ENCODE peak calls at places on chromosomes 4 and X, in five cellular contexts. K, T, N, M and Z are unnamed samples.
A peak's percentile ranks its signal among the peaks of the same experiment; 100 is the strongest.

GRCh38 chrX:54415534-54416350 is 24.5 kb upstream of the TSR2 start:
- DNase-seq in K (no peak), T (no peak), N (no peak), M (no peak), Z (peak; percentile 11)

GRCh38 chr4:150009533-150009932 is 68.7 kb upstream of the DCLK2 start:
- DNase-seq in K (no peak), T (no peak), N (no peak), M (no peak), Z (no peak)

GRCh38 chr4:97866821-97867556 is 276.3 kb downstream of the STPG2 start:
- DNase-seq in K (no peak), T (no peak), N (no peak), M (no peak), Z (no peak)

GRCh38 chr4:72352746-72353145 is 216.3 kb downstream of the ADAMTS3 start:
- DNase-seq in K (no peak), T (no peak), N (no peak), M (no peak), Z (no peak)

GRCh38 chrX:52220936-52221335 is 36.2 kb downstream of the MAGED4 start:
- DNase-seq in K (no peak), T (no peak), N (no peak), M (no peak), Z (no peak)

GRCh38 chr4:71406459-71406963 is 67.7 kb downstream of the SLC4A4 start:
- DNase-seq in K (no peak), T (no peak), N (no peak), M (no peak), Z (no peak)

GRCh38 chrX:37846141-37846540 is 1.2 kb downstream of the DYNLT3 start:
- DNase-seq in K (no peak), T (no peak), N (no peak), M (no peak), Z (peak; percentile 5)

GRCh38 chr4:83356899-83357661 is 22.4 kb upstream of the HPSE start:
- DNase-seq in K (peak; percentile 45), T (no peak), N (no peak), M (peak; percentile 9), Z (peak; percentile 23)

GRCh38 chrX:15072880-15073279 is 197.0 kb downstream of the ASB9 start:
- DNase-seq in K (no peak), T (no peak), N (no peak), M (no peak), Z (no peak)

GRCh38 chr4:173014113-173014558 is 154.5 kb upstream of the GALNT7 start:
- DNase-seq in K (peak; percentile 70), T (no peak), N (no peak), M (no peak), Z (no peak)

GRCh38 chr4:36758779-36759178 is 477.4 kb downstream of the DTHD1 start:
- DNase-seq in K (no peak), T (no peak), N (no peak), M (no peak), Z (no peak)

GRCh38 chr4:95869961-95870500 is 30.1 kb downstream of the PDHA2 start:
- DNase-seq in K (no peak), T (no peak), N (no peak), M (no peak), Z (no peak)

GRCh38 chrX:102966701-102967100 is 29.6 kb downstream of the RAB40AL start:
- DNase-seq in K (no peak), T (no peak), N (no peak), M (no peak), Z (no peak)

GRCh38 chr4:13541720-13542576 is 2.4 kb downstream of the NKX3-2 start:
- DNase-seq in K (peak; percentile 38), T (no peak), N (peak; percentile 85), M (peak; percentile 50), Z (peak; percentile 56)

GRCh38 chr4:44961001-44961755 is 234.8 kb upstream of the GNPDA2 start:
- DNase-seq in K (no peak), T (no peak), N (no peak), M (no peak), Z (no peak)

GRCh38 chrX:130336531-130336930 is 3.2 kb upstream of the SLC25A14 start:
- DNase-seq in K (no peak), T (no peak), N (no peak), M (no peak), Z (no peak)

GRCh38 chrX:130330146-130330545 is 9.6 kb upstream of the SLC25A14 start:
- DNase-seq in K (no peak), T (no peak), N (no peak), M (no peak), Z (no peak)

DNA sequence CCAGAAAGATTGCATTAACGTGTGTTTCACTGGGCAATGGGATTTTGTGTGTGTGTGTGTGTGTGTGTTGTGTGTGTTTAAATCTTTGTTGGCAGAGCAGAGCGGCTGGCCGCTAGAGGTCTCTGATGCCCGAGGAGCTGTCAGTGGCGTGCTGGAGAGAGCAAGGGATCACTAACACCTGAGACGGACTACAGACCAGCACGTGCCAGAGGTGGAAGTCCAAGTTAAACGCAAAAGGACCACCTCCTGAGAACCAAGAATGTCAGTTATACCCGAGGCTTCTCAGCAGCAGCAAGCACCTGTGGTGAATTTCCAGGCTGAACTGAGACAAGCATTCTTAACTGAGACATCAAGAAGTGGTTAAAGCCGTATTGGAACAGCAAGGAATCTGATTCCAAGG is 9.0 kb upstream of the SLC25A14 start:
- DNase-seq in K (peak; percentile 75), T (peak; percentile 44), N (no peak), M (peak; percentile 75), Z (peak; percentile 55)
- TF ChIP-seq CTCF in K (peak; percentile 70), T (no peak), N (peak; percentile 19), M (peak; percentile 55), Z (peak; percentile 48)

GRCh38 chrX:109826954-109827708 is 94.1 kb upstream of the ACSL4 start:
- DNase-seq in K (peak; percentile 50), T (no peak), N (no peak), M (no peak), Z (peak; percentile 4)
- TF ChIP-seq CTCF in K (no peak), T (no peak), N (no peak), M (no peak), Z (no peak)

DNA sequence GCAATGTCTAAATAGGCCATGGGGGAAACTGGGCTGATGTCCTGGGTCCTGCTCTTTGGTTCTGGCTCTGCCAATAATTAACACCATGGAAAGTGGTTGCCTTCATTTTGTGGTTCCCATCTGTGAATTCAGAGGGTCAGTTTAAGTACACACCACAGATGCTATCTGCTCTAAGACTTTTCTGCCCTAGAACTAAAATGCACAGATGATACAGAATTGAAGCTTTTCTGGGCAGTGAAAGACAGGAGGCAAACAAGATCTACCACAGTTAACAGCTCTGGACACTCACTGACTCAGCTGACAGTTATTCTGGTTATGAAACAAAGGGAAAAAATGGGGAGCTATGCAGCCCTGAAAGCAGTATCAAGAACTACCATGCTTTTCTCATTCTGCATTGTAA is 37.3 kb downstream of the APBB2 start:
- DNase-seq in K (peak; percentile 16), T (no peak), N (no peak), M (no peak), Z (no peak)
- TF ChIP-seq CTCF in K (no peak), T (no peak), N (peak; percentile 9), M (no peak), Z (no peak)

DNA sequence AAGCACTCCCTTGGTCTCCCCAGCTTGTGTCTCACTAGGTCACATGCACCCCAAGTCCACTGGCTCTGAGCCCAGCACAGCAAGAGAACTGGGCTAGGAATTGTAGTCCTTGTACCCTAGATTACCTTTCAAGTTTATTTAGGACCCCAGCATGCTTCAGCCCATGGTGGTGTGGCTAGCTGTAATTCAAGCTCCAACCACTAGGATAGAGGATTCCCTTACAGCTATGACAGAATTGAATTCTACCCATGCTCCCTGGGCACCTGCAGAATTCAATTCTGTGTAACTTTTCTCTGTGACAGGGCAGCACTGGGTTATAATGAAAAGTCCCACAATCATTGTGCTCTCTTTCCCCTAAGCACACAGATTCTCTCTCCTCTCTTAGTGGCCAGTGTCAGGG is 253.8 kb upstream of the DMD start:
- DNase-seq in K (no peak), T (no peak), N (no peak), M (no peak), Z (no peak)
- TF ChIP-seq CTCF in K (no peak), T (no peak), N (no peak), M (no peak), Z (no peak)

GRCh38 chrX:142001934-142002333 is 98.2 kb downstream of the MAGEC1 start:
- DNase-seq in K (no peak), T (no peak), N (no peak), M (no peak), Z (no peak)
- TF ChIP-seq CTCF in K (no peak), T (no peak), N (no peak), M (no peak), Z (no peak)

GRCh38 chr4:118798658-118799057 is 37.3 kb downstream of the SEC24D start:
- DNase-seq in K (no peak), T (no peak), N (no peak), M (no peak), Z (no peak)
- TF ChIP-seq CTCF in K (no peak), T (no peak), N (no peak), M (no peak), Z (no peak)

GRCh38 chrX:118536687-118537461 is 41.3 kb downstream of the DOCK11 start:
- DNase-seq in K (peak; percentile 31), T (no peak), N (no peak), M (peak; percentile 72), Z (peak; percentile 64)
- TF ChIP-seq CTCF in K (peak; percentile 40), T (no peak), N (no peak), M (peak; percentile 48), Z (peak; percentile 40)

GRCh38 chr4:152392079-152392478 is 143.8 kb downstream of the FBXW7 start:
- DNase-seq in K (no peak), T (no peak), N (no peak), M (no peak), Z (no peak)

GRCh38 chr4:152399246-152399645 is 136.6 kb downstream of the FBXW7 start:
- DNase-seq in K (no peak), T (no peak), N (no peak), M (peak; percentile 25), Z (no peak)

GRCh38 chr4:152401424-152401823 is 134.5 kb downstream of the FBXW7 start:
- DNase-seq in K (no peak), T (no peak), N (no peak), M (no peak), Z (no peak)

GRCh38 chr4:152394786-152395185 is 141.1 kb downstream of the FBXW7 start:
- DNase-seq in K (no peak), T (no peak), N (no peak), M (no peak), Z (no peak)

GRCh38 chr4:152398060-152398459 is 137.8 kb downstream of the FBXW7 start:
- DNase-seq in K (peak; percentile 7), T (no peak), N (no peak), M (no peak), Z (no peak)
- TF ChIP-seq CTCF in K (peak; percentile 40), T (no peak), N (no peak), M (no peak), Z (peak; percentile 19)

DNA sequence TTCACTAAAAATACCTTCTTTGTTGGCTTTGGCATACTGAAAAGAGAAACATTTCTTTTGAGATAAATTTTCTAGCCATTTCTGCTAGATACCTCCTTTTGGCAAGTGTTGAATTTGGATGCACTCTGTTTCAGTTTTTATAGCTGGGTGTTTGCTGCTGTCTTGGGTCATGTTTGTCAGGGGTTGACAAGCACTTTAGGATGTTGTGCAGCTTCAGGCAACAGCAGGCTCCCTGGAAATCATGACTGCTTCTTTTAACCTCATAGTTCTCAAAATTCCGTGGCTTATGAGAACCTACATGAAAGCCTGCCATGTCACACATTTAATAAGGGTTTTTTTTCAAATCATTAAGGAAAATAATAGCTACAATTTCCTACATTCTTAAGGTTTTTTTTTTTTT is 36.7 kb downstream of the CCSER1 start:
- DNase-seq in K (no peak), T (no peak), N (no peak), M (no peak), Z (no peak)
- TF ChIP-seq CTCF in K (no peak), T (no peak), N (no peak), M (no peak), Z (no peak)